ENCODE peak calls at places on chromosomes 13 and 19, in four cellular contexts. X is ascending aorta, N is fibroblast of the aortic adventitia, S is upper lobe of right lung. T is an unnamed sample.

GRCh38 chr19:10113964-10114650 is 2.6 kb downstream of the P2RY11 start:
- DNase-seq in X (no peak), N (no peak), S (no peak), T (no peak)

GRCh38 chr13:94548382-94549240 is 47.3 kb downstream of the TGDS start:
- DNase-seq in X (peak; percentile 10), N (peak; percentile 58), S (peak; percentile 80), T (no peak)

GRCh38 chr13:29315847-29316246 is 279.6 kb downstream of the SLC7A1 start:
- DNase-seq in X (no peak), N (no peak), S (no peak), T (no peak)

GRCh38 chr19:15595069-15595468 is 19.9 kb upstream of the CYP4F8 start:
- DNase-seq in X (no peak), N (no peak), S (no peak), T (no peak)

GRCh38 chr13:24032674-24033073 is 127.8 kb upstream of the SPATA13 start:
- DNase-seq in X (no peak), N (peak; percentile 74), S (no peak), T (no peak)

GRCh38 chr19:31316201-31316951 is 32.9 kb downstream of the TSHZ3 start:
- DNase-seq in X (no peak), N (peak; percentile 85), S (no peak), T (no peak)

GRCh38 chr13:94483970-94484369 is 4.5 kb upstream of the DCT start:
- DNase-seq in X (no peak), N (no peak), S (no peak), T (no peak)

GRCh38 chr13:66532146-66532545 is 698.0 kb downstream of the PCDH9 start:
- DNase-seq in X (no peak), N (peak; percentile 52), S (no peak), T (no peak)

GRCh38 chr19:56333506-56333905 is 18.9 kb upstream of the ZSCAN5A start:
- DNase-seq in X (no peak), N (peak; percentile 66), S (no peak), T (no peak)

GRCh38 chr19:37361994-37362393 is 8.9 kb upstream of the ZNF527 start:
- DNase-seq in X (no peak), N (no peak), S (no peak), T (no peak)

GRCh38 chr19:3656073-3656746 is 29.6 kb upstream of the CACTIN start:
- DNase-seq in X (no peak), N (no peak), S (no peak), T (no peak)

GRCh38 chr19:38849746-38850230 is at the start of gene HNRNPL:
- DNase-seq in X (no peak), N (no peak), S (peak; percentile 100), T (peak; percentile 99)

GRCh38 chr13:99153219-99153618 is 47.4 kb upstream of the UBAC2 start:
- DNase-seq in X (no peak), N (peak; percentile 73), S (no peak), T (no peak)

GRCh38 chr19:11560404-11560988 is 1.5 kb upstream of the ELOF1 start:
- DNase-seq in X (no peak), N (peak; percentile 79), S (no peak), T (no peak)

GRCh38 chr13:45370922-45371406 is 30.0 kb upstream of the TPT1 start:
- DNase-seq in X (no peak), N (peak; percentile 90), S (peak; percentile 82), T (no peak)

DNA sequence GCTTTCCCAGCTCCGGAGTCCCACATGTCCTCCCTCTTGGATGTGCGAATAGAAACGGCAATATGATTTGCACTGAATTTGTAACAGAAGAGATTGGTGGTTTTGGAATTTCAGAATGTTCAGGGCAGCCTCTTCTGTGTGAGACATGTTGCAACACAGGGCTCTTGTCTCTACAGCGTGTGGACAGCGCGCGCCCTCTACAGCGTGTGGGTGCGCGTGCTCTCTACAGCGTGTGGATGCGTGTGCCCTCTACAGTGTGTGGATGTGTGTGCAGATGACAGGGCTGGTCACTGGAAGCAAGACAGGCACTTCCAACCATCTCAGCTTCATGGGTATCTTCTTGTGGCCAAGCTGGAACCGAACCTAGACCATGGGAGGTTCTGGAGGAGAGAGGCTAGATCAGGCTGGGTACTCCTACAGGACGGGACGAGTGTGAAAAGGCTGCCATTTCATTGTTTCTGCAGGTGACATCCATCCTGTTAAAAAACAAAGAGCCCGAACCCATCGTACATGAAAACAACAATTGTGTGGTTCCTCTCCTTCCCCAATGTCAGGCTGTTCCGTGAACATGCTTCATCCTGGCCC is 78.4 kb downstream of the TEX29 start:
- DNase-seq in X (no peak), N (no peak), S (no peak), T (no peak)
- TF ChIP-seq CTCF in X (no peak), N (no peak), S (no peak), T (no peak)

DNA sequence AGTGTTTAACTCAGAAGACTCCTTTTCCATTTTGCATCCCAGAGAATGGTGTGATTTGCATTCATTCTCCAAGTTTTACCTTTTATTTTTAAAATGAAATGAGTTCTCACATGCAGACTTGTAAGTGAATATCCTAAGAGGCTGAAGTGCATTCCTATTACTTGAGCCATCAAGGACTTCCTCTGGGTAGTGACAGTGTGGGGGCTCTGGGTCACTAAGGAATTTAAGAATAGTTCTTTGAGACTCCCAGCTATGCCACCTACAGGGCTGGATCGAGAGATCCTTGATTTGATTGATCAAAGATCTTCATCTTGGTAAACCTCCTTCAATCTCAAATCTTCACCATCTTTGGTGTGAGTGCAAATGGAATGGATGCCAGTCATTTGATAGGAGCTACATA is 36.3 kb upstream of the SLC10A2 start:
- DNase-seq in X (no peak), N (no peak), S (no peak), T (no peak)
- TF ChIP-seq CTCF in X (no peak), N (no peak), S (no peak), T (no peak)

DNA sequence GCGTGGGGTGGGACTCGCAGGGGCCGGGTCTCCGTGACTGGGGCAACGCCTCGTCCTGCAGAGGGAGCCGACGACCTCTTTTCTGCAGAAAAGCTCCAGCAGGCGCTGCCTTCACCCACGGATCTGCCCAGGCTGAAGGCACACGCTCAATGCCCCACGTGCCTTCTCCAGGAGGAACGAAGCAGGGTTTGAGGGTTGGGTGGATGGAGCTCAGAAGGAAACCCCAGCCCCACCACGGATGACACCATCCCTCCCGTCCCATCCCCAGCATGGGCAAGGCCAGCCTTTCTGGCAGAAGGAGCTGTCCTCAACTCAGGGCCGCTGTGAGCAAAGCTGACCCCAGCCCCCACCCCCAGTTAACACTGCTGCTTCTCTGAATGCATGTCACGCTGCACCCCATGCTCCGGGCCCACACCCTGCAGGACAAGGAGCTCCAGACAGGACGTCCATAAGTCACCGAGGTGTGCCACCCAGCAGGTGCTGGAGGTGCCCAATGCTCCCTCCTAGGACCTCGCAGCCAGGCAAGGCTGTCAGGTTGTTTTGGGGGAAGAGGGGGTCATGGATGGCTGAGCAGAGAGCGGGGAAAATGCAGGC is 7.4 kb downstream of the C19orf25 start:
- DNase-seq in X (no peak), N (no peak), S (no peak), T (no peak)
- TF ChIP-seq CTCF in X (no peak), N (peak; percentile 14), S (no peak), T (peak; percentile 55)

DNA sequence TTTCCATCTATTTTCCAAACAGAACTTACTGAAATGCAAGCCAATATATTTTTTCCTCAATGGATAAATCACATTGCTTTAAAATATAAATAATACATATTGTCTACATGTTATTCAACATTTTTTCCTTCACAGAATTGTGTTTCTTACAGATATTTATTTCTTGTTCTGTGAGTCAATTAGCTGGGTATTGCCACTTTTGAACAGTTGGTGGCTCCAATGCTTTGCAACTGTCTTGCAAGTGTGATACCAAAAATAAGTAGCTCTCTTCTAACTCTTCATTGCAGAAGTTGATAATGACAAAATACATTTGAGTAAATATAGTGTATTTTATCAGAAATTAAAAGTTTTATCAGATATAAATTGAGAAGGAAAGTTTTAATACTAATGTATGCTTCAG is 17.1 kb upstream of the GPC5 start:
- DNase-seq in X (no peak), N (peak; percentile 43), S (no peak), T (no peak)
- TF ChIP-seq CTCF in X (no peak), N (peak; percentile 31), S (peak; percentile 46), T (peak; percentile 96)

GRCh38 chr19:41528106-41528505 is 47.9 kb upstream of the CEACAM21 start:
- DNase-seq in X (no peak), N (no peak), S (no peak), T (no peak)
- TF ChIP-seq CTCF in X (no peak), N (no peak), S (no peak), T (no peak)

GRCh38 chr13:96500953-96501352 is 411.0 kb downstream of the HS6ST3 start:
- DNase-seq in X (no peak), N (no peak), S (no peak), T (no peak)
- TF ChIP-seq CTCF in X (no peak), N (no peak), S (no peak), T (no peak)

DNA sequence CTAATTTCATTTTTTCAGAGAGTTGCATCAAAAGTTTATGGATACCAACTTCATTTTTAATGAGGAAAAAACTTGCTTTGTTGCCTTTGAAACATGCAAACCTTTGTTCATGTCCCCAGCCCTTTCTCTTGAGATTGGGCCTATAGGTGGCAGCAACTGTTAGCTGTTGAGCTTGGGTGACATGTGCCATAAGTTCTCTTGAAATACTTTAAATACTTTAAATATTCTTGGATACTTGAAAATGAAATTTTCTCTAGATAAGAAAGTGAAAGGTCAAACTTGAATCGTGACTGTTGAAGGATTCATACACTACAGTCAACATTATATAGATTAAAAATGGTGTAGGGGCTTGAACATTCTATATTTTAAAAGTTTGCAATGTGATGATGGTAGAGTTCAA is 294.9 kb downstream of the NDFIP2 start:
- DNase-seq in X (no peak), N (peak; percentile 90), S (no peak), T (no peak)
- TF ChIP-seq CTCF in X (peak; percentile 22), N (peak; percentile 75), S (peak; percentile 55), T (peak; percentile 96)

GRCh38 chr13:59261928-59262488 is 901.7 kb downstream of the DIAPH3 start:
- DNase-seq in X (no peak), N (peak; percentile 4), S (no peak), T (no peak)
- TF ChIP-seq CTCF in X (no peak), N (peak; percentile 38), S (peak; percentile 21), T (peak; percentile 54)